ENCODE peak calls at places on chromosomes 4 and X, in eight cellular contexts. B, W, O, L, X, K, H and M are unnamed samples.
A peak's percentile ranks its signal among the peaks of the same experiment; 100 is the strongest.

GRCh38 chr4:108725457-108725856 is 37.4 kb downstream of the ETNPPL start:
- DNase-seq in B (no peak), W (no peak), O (no peak), L (no peak), X (no peak), K (no peak), H (no peak), M (no peak)

GRCh38 chrX:33211356-33212254 is at the start of gene DMD:
- DNase-seq in B (peak; percentile 24), W (no peak), O (no peak), L (no peak), X (no peak), K (peak; percentile 71), H (no peak), M (peak; percentile 8)

GRCh38 chr4:36198068-36198808 is 46.1 kb downstream of the ARAP2 start:
- DNase-seq in B (no peak), W (no peak), O (no peak), L (no peak), X (no peak), K (no peak), H (no peak), M (no peak)

GRCh38 chrX:154431321-154431720 is 2.8 kb downstream of the ATP6AP1 start:
- DNase-seq in B (no peak), W (no peak), O (no peak), L (no peak), X (no peak), K (peak; percentile 40), H (no peak), M (no peak)

GRCh38 chr4:187070158-187070557 is 346.5 kb upstream of the FAT1 start:
- DNase-seq in B (no peak), W (no peak), O (no peak), L (no peak), X (no peak), K (no peak), H (no peak), M (no peak)

GRCh38 chrX:19683817-19684216 is 168.5 kb upstream of the MAP3K15 start:
- DNase-seq in B (no peak), W (no peak), O (no peak), L (peak; percentile 15), X (no peak), K (no peak), H (no peak), M (no peak)

GRCh38 chr4:122755675-122756074 is 23.2 kb downstream of the BBS12 start:
- DNase-seq in B (no peak), W (no peak), O (no peak), L (no peak), X (no peak), K (no peak), H (no peak), M (no peak)

GRCh38 chr4:10808591-10808990 is 124.0 kb upstream of the CLNK start:
- DNase-seq in B (no peak), W (no peak), O (no peak), L (no peak), X (no peak), K (peak; percentile 45), H (no peak), M (no peak)

GRCh38 chrX:30713061-30713525 is 59.9 kb downstream of the GK start:
- DNase-seq in B (peak; percentile 21), W (no peak), O (peak; percentile 22), L (peak; percentile 33), X (peak; percentile 25), K (peak; percentile 31), H (peak; percentile 70), M (peak; percentile 22)

GRCh38 chrX:30141966-30142365 is 73.4 kb upstream of the MAGEB2 start:
- DNase-seq in B (no peak), W (no peak), O (no peak), L (no peak), X (no peak), K (no peak), H (peak; percentile 70), M (peak; percentile 1)

GRCh38 chr4:952881-953573 is 20.3 kb downstream of the DGKQ start:
- DNase-seq in B (no peak), W (no peak), O (no peak), L (no peak), X (no peak), K (peak; percentile 14), H (no peak), M (no peak)

GRCh38 chr4:70365479-70365878 is 4.9 kb downstream of the SMR3A start:
- DNase-seq in B (no peak), W (no peak), O (peak; percentile 24), L (no peak), X (no peak), K (no peak), H (peak; percentile 1), M (no peak)

GRCh38 chr4:1155314-1155713 is 17.1 kb downstream of the SPON2 start:
- DNase-seq in B (peak; percentile 41), W (no peak), O (no peak), L (no peak), X (no peak), K (no peak), H (no peak), M (no peak)

GRCh38 chrX:16946971-16947562 is 609 bp downstream of the REPS2 start:
- DNase-seq in B (peak; percentile 5), W (no peak), O (peak; percentile 57), L (peak; percentile 3), X (peak; percentile 3), K (no peak), H (peak; percentile 15), M (no peak)

GRCh38 chr4:79823148-79823763 is 249.8 kb downstream of the ANTXR2 start:
- DNase-seq in B (no peak), W (no peak), O (no peak), L (no peak), X (no peak), K (peak; percentile 27), H (no peak), M (no peak)

GRCh38 chr4:165502919-165503907 is 124.4 kb downstream of the CPE start:
- DNase-seq in B (no peak), W (no peak), O (no peak), L (no peak), X (no peak), K (no peak), H (peak; percentile 26), M (no peak)

GRCh38 chrX:131366387-131366786 is 77.3 kb upstream of the IGSF1 start:
- DNase-seq in B (peak; percentile 5), W (no peak), O (no peak), L (no peak), X (no peak), K (no peak), H (peak; percentile 38), M (no peak)

GRCh38 chrX:114581528-114582263 is 2.2 kb upstream of the HTR2C start:
- DNase-seq in B (no peak), W (no peak), O (peak; percentile 60), L (no peak), X (no peak), K (no peak), H (no peak), M (no peak)

GRCh38 chr4:108210989-108211725 is 42.4 kb upstream of the LEF1 start:
- DNase-seq in B (no peak), W (no peak), O (peak; percentile 79), L (no peak), X (no peak), K (no peak), H (no peak), M (no peak)

GRCh38 chr4:78288327-78288726 is 231.2 kb downstream of the FRAS1 start:
- DNase-seq in B (no peak), W (no peak), O (no peak), L (no peak), X (no peak), K (no peak), H (no peak), M (no peak)

GRCh38 chr4:112881842-112882241 is 167.6 kb upstream of the ANK2 start:
- DNase-seq in B (no peak), W (no peak), O (peak; percentile 42), L (no peak), X (no peak), K (no peak), H (peak; percentile 19), M (no peak)

GRCh38 chr4:124945422-124945821 is 232.9 kb upstream of the ANKRD50 start:
- DNase-seq in B (no peak), W (no peak), O (no peak), L (no peak), X (no peak), K (no peak), H (no peak), M (no peak)

GRCh38 chr4:31518796-31519250 is 798.7 kb downstream of the PCDH7 start:
- DNase-seq in B (no peak), W (no peak), O (no peak), L (no peak), X (no peak), K (no peak), H (no peak), M (peak; percentile 19)

GRCh38 chr4:158094413-158095110 is 78.3 kb downstream of the GASK1B start:
- DNase-seq in B (no peak), W (no peak), O (no peak), L (no peak), X (no peak), K (no peak), H (no peak), M (no peak)

GRCh38 chr4:120940547-120940946 is 18.0 kb upstream of the PRDM5 start:
- DNase-seq in B (no peak), W (no peak), O (no peak), L (no peak), X (no peak), K (no peak), H (no peak), M (no peak)

GRCh38 chrX:44183329-44183728 is 160.1 kb downstream of the EFHC2 start:
- DNase-seq in B (no peak), W (no peak), O (no peak), L (no peak), X (no peak), K (no peak), H (no peak), M (no peak)

GRCh38 chr4:153684182-153685073 is at the start of gene TLR2:
- DNase-seq in B (peak; percentile 75), W (peak; percentile 29), O (peak; percentile 69), L (peak; percentile 55), X (peak; percentile 55), K (peak; percentile 70), H (peak; percentile 43), M (no peak)

GRCh38 chr4:108828620-108829019 is 65.8 kb upstream of the ETNPPL start:
- DNase-seq in B (no peak), W (no peak), O (no peak), L (no peak), X (no peak), K (no peak), H (peak; percentile 75), M (no peak)

GRCh38 chr4:7909966-7910720 is 29.5 kb downstream of the AFAP1 start:
- DNase-seq in B (peak; percentile 59), W (no peak), O (no peak), L (no peak), X (no peak), K (no peak), H (no peak), M (no peak)

GRCh38 chr4:121785479-121785878 is 15.6 kb upstream of the EXOSC9 start:
- DNase-seq in B (no peak), W (no peak), O (no peak), L (no peak), X (no peak), K (no peak), H (no peak), M (no peak)

GRCh38 chr4:11514780-11515432 is 86.2 kb upstream of the HS3ST1 start:
- DNase-seq in B (no peak), W (no peak), O (no peak), L (no peak), X (no peak), K (no peak), H (peak; percentile 14), M (no peak)

GRCh38 chr4:105145059-105145912 is 1.4 kb upstream of the TET2 start:
- DNase-seq in B (no peak), W (no peak), O (no peak), L (no peak), X (no peak), K (no peak), H (no peak), M (no peak)

GRCh38 chr4:189912170-189912569 is 28.5 kb upstream of the FRG1 start:
- DNase-seq in B (no peak), W (no peak), O (no peak), L (no peak), X (no peak), K (no peak), H (no peak), M (no peak)

GRCh38 chr4:118994030-118994429 is 105.4 kb downstream of the SYNPO2 start:
- DNase-seq in B (no peak), W (no peak), O (no peak), L (no peak), X (no peak), K (no peak), H (no peak), M (no peak)